ENCODE peak calls at places on chromosomes 13 and 19, in five cellular contexts. N is GM04503; D is T-helper 17 cell; U is activated CD8-positive, alpha-beta memory T cell treated with anti-CD3 and anti-CD28 coated beads for 1 hour; E is HT1080. T is an unnamed sample.

GRCh38 chr13:59750860-59751259 is 412.9 kb downstream of the DIAPH3 start:
- DNase-seq in N (peak), D (no peak), U (no peak), E (no peak), T (no peak)

GRCh38 chr13:53601181-53601580 is 572.6 kb downstream of the OLFM4 start:
- DNase-seq in N (no peak), D (no peak), U (no peak), E (no peak), T (no peak)

GRCh38 chr13:33236021-33236420 is 49.5 kb downstream of the STARD13 start:
- DNase-seq in N (no peak), D (no peak), U (no peak), E (peak), T (peak)

GRCh38 chr19:6587093-6587820 is 3.7 kb downstream of the CD70 start:
- DNase-seq in N (no peak), D (no peak), U (no peak), E (no peak), T (no peak)

GRCh38 chr19:42198676-42199439 is 18.6 kb downstream of the DEDD2 start:
- DNase-seq in N (no peak), D (peak), U (peak), E (no peak), T (no peak)

GRCh38 chr19:4866595-4867424 is 657 bp downstream of the PLIN3 start:
- DNase-seq in N (no peak), D (peak), U (peak), E (no peak), T (peak)

GRCh38 chr13:43123856-43124255 is 100.5 kb downstream of the DNAJC15 start:
- DNase-seq in N (no peak), D (no peak), U (no peak), E (no peak), T (no peak)

GRCh38 chr13:50609016-50609415 is 234.5 kb downstream of the DLEU7 start:
- DNase-seq in N (no peak), D (no peak), U (no peak), E (no peak), T (no peak)

GRCh38 chr13:44936246-44936645 is 53.0 kb downstream of the NUFIP1 start:
- DNase-seq in N (no peak), D (no peak), U (no peak), E (no peak), T (no peak)

GRCh38 chr13:59178344-59178743 is 985.4 kb downstream of the DIAPH3 start:
- DNase-seq in N (no peak), D (no peak), U (no peak), E (peak), T (peak)

GRCh38 chr19:44476559-44477408 is 23.5 kb downstream of the ZNF180 start:
- DNase-seq in N (no peak), D (no peak), U (no peak), E (peak), T (peak)

GRCh38 chr19:7191946-7192691 is 102.1 kb downstream of the INSR start:
- DNase-seq in N (peak), D (peak), U (peak), E (no peak), T (no peak)

GRCh38 chr13:39685652-39686051 is 30.2 kb downstream of the COG6 start:
- DNase-seq in N (no peak), D (no peak), U (no peak), E (no peak), T (no peak)

GRCh38 chr13:24875566-24875965 is 111.6 kb downstream of the RNF17 start:
- DNase-seq in N (no peak), D (no peak), U (no peak), E (no peak), T (no peak)

GRCh38 chr19:49064768-49065611 is at the start of gene NTF4:
- DNase-seq in N (no peak), D (no peak), U (no peak), E (no peak), T (peak)

GRCh38 chr13:31945202-31945978 is 86.2 kb upstream of the FRY start:
- DNase-seq in N (peak), D (no peak), U (no peak), E (peak), T (peak)

GRCh38 chr13:47326061-47326460 is 429.2 kb upstream of the HTR2A start:
- DNase-seq in N (no peak), D (no peak), U (no peak), E (peak), T (no peak)

GRCh38 chr13:91609353-91609752 is 210.9 kb downstream of the GPC5 start:
- DNase-seq in N (no peak), D (no peak), U (no peak), E (peak), T (peak)

GRCh38 chr19:6373813-6374108 is 1.2 kb downstream of the ALKBH7 start:
- DNase-seq in N (no peak), D (no peak), U (no peak), E (no peak), T (no peak)

GRCh38 chr13:36628986-36629385 is 44.8 kb upstream of the SERTM1 start:
- DNase-seq in N (no peak), D (no peak), U (no peak), E (no peak), T (peak)

GRCh38 chr19:48372904-48373303 is 8.7 kb downstream of the SYNGR4 start:
- DNase-seq in N (no peak), D (no peak), U (no peak), E (no peak), T (peak)

GRCh38 chr19:29119582-29119981 is 93.4 kb downstream of the UQCRFS1 start:
- DNase-seq in N (no peak), D (no peak), U (no peak), E (no peak), T (no peak)

GRCh38 chr13:112783946-112784500 is 94.2 kb downstream of the ATP11A start:
- DNase-seq in N (no peak), D (no peak), U (no peak), E (no peak), T (no peak)

GRCh38 chr13:60311527-60311926 is 85.5 kb upstream of the TDRD3 start:
- DNase-seq in N (no peak), D (no peak), U (no peak), E (no peak), T (no peak)

GRCh38 chr19:7470540-7471305 is 18.1 kb downstream of the PEX11G start:
- DNase-seq in N (no peak), D (no peak), U (no peak), E (no peak), T (no peak)

GRCh38 chr13:25018729-25019115 is 77.2 kb upstream of the PABPC3 start:
- DNase-seq in N (no peak), D (no peak), U (no peak), E (no peak), T (no peak)

GRCh38 chr13:36242761-36243160 is 28.4 kb upstream of the SOHLH2 start:
- DNase-seq in N (no peak), D (no peak), U (no peak), E (no peak), T (peak)

GRCh38 chr13:105343134-105343806 is 1192.2 kb downstream of the EFNB2 start:
- DNase-seq in N (no peak), D (no peak), U (no peak), E (peak), T (no peak)

GRCh38 chr13:66513728-66514127 is 716.4 kb downstream of the PCDH9 start:
- DNase-seq in N (no peak), D (no peak), U (no peak), E (peak), T (no peak)

GRCh38 chr19:36972594-36972993 is 56.5 kb downstream of the ZNF568 start:
- DNase-seq in N (no peak), D (no peak), U (no peak), E (no peak), T (no peak)

GRCh38 chr19:16005925-16006324 is 57.1 kb downstream of the OR10H4 start:
- DNase-seq in N (no peak), D (no peak), U (no peak), E (no peak), T (no peak)